ENCODE peak calls at places on chromosomes 2 and 18, in six cellular contexts. Q is CD4-positive, alpha-beta T cell; U is heart right ventricle; Y is right lobe of liver; K is MM.1S; G is DND-41. O is an unnamed sample.
A peak's percentile ranks its signal among the peaks of the same experiment; 100 is the strongest.

GRCh38 chr2:195202163-195202845 is 454.7 kb upstream of the SLC39A10 start:
- DNase-seq in Q (no peak), U (no peak), Y (no peak), K (no peak), G (peak; percentile 67), O (no peak)

GRCh38 chr2:180583441-180584140 is 396.8 kb upstream of the UBE2E3 start:
- DNase-seq in Q (no peak), U (no peak), Y (no peak), K (no peak), G (no peak), O (no peak)

GRCh38 chr18:57776767-57777166 is 26.3 kb downstream of the ATP8B1 start:
- DNase-seq in Q (no peak), U (no peak), Y (no peak), K (no peak), G (no peak), O (no peak)

GRCh38 chr18:13801260-13801601 is 22.7 kb upstream of the MC5R start:
- DNase-seq in Q (no peak), U (no peak), Y (no peak), K (no peak), G (no peak), O (no peak)

GRCh38 chr2:227451655-227451992 is 20.3 kb upstream of the AGFG1 start:
- DNase-seq in Q (no peak), U (no peak), Y (no peak), K (no peak), G (no peak), O (no peak)

GRCh38 chr18:52087140-52087539 is 252.9 kb upstream of the DCC start:
- DNase-seq in Q (no peak), U (no peak), Y (no peak), K (no peak), G (no peak), O (no peak)

GRCh38 chr2:213086566-213086965 is 64.8 kb downstream of the IKZF2 start:
- DNase-seq in Q (no peak), U (no peak), Y (no peak), K (no peak), G (no peak), O (no peak)

GRCh38 chr2:147398301-147398700 is 446.5 kb upstream of the ACVR2A start:
- DNase-seq in Q (no peak), U (no peak), Y (no peak), K (no peak), G (no peak), O (no peak)

GRCh38 chr2:10987439-10987838 is 75.7 kb downstream of the KCNF1 start:
- DNase-seq in Q (no peak), U (no peak), Y (no peak), K (no peak), G (no peak), O (no peak)

GRCh38 chr2:47724221-47724981 is 58.5 kb upstream of the MSH6 start:
- DNase-seq in Q (no peak), U (no peak), Y (no peak), K (no peak), G (no peak), O (peak; percentile 82)

GRCh38 chr2:237723613-237724012 is 75.0 kb upstream of the RBM44 start:
- DNase-seq in Q (no peak), U (no peak), Y (no peak), K (peak; percentile 55), G (peak; percentile 60), O (no peak)

DNA sequence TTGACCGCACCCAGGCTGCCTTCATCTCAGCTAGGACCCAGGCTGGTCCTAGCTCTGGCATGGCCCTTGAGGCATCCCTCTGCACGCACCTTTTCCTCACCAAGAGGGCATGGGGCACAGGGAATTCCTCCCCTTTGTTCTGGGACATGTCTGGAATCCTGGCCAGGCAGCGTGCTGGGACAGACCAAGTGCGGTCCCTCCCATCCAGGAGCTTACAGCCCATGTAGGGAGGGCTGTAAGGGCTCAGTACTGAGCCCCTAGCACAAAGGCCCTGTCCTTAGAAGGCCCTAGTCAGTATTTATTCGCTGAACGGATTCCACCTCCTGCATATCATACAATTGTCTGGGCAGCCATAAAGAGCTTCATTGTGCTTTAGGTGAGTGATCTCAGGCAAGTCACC is 3.0 kb downstream of the TMEM37 start:
- DNase-seq in Q (no peak), U (no peak), Y (no peak), K (no peak), G (no peak), O (no peak)
- TF ChIP-seq CTCF in Q (no peak), U (no peak), Y (no peak), K (no peak), G (no peak), O (no peak)

DNA sequence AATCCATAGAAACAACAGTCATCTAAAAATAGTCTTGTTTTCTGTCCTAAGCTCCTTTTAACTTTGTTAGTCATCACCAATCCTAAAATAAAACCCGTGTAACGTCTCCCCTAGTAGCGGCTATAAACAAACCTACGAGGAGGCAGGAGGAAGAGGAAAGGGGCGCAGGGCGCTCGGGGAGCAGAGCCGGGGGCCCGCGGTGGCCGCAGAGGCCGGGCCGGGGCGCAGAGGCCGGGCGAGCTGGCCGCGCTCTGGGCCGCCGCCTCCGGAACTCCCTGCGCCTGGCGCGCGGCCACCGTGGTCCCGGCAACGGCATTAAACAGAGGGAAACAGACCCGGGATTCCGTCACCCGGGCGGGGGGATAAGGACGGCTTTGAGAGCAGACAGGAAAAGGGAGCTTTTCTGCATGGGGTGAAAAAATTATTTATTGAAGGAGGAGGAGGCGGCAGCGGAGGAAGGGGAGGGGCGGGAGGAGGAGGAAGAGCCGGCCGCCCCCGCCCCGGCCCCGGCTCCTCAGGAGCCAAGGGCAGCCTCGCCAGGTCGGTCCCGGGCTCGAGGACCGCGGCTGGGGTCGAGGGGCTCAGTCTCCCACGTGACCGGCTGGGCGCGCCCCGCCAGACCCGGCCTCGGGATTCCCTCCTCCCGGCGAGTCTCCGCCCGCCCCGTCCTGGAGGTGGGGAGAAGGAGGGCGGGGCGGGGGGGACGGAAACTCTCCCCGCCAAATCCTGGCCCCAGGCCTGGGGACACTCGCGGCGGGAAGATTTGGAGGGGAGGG is 1.9 kb upstream of the NFATC1 start:
- DNase-seq in Q (no peak), U (peak; percentile 97), Y (peak; percentile 88), K (no peak), G (peak; percentile 46), O (peak; percentile 41)
- H3K27me3 ChIP-seq in Q (no peaks in the 10 kb centered on the region), U (no peaks in the 10 kb centered on the region), Y (peaks cover 2% of the 10 kb centered on the region), K (peaks cover 4% of the 10 kb centered on the region), G (peaks cover 17% of the 10 kb centered on the region), O (peaks cover 64% of the 10 kb centered on the region)

GRCh38 chr2:150219861-150220260 is 267.6 kb downstream of the RND3 start:
- DNase-seq in Q (no peak), U (no peak), Y (no peak), K (no peak), G (no peak), O (no peak)

GRCh38 chr2:150225030-150225429 is 262.4 kb downstream of the RND3 start:
- DNase-seq in Q (no peak), U (no peak), Y (no peak), K (no peak), G (no peak), O (no peak)

GRCh38 chr2:150224321-150224720 is 263.1 kb downstream of the RND3 start:
- DNase-seq in Q (no peak), U (no peak), Y (no peak), K (no peak), G (no peak), O (no peak)

GRCh38 chr2:150222317-150222716 is 265.1 kb downstream of the RND3 start:
- DNase-seq in Q (no peak), U (no peak), Y (no peak), K (no peak), G (no peak), O (no peak)
- TF ChIP-seq CTCF in Q (no peak), U (no peak), Y (no peak), K (no peak), G (no peak), O (no peak)

DNA sequence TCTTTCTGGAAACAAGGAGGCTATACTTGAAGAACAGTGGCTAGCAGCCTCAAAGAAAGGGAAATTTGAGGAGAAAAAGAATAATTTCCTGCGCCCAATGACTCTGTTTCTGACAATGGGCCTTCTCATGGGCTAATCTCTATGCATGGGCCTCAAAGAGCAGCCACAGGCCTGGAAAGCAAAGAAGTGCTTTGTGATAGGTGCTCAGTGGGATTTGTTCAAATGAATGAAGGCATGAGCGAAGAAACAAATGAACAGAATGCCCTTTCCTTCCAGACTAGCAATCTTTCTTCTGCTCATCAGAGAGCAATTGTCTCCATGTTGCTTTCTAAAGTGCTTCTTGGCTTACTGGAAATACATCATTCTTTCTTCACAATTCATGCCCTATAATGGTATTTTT is 253.0 kb downstream of the MTX2 start:
- DNase-seq in Q (no peak), U (no peak), Y (no peak), K (no peak), G (no peak), O (no peak)
- H3K27me3 ChIP-seq in Q (no peaks in the 10 kb centered on the region), U (no peaks in the 10 kb centered on the region), Y (no peaks in the 10 kb centered on the region), K (no peaks in the 10 kb centered on the region), G (no peaks in the 10 kb centered on the region), O (no peaks in the 10 kb centered on the region)

DNA sequence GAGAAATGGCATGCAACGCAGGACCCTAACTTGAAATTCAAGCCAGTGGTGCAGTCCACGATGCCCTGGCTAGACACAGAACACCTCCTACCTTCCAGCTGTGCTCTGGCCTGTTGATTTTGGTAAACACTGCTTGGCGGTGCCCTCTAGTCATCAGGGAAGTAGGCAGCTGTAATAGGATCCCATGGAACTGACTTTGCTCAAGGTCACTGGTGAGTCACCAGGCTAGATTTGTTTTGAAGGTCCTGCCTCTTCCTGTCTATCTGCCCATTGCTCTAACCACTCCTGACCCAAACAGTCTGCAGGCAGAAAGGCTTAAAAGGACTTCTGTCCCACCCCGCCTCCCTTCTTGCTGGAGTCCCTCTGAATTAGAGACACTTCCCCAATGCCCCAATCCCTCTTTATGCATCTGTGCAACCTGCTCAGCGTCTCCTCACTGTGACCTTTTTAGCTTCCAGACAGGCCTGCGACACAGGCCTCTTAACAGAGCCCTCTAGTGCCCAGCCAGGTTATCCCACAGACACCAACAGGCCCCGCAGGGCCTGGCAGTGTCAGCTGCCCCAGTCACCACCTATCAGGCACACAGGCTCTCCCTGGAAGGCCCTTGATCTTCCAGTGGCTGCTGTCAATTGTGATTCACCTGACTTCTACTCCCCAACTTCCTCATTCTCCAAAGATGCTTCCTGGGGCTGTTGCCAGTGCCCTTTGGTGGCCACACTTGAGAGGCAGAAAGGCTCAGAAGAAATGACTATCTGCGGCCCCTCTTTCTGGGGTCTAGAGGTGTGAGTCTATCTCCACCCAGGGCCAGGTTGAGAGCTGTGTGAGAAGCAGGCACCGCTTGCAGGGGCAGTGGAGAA is 5.2 kb downstream of the TMEM127 start:
- DNase-seq in Q (no peak), U (peak; percentile 74), Y (peak; percentile 64), K (peak; percentile 85), G (peak; percentile 34), O (peak; percentile 74)
- TF ChIP-seq CTCF in Q (no peak), U (peak; percentile 35), Y (peak; percentile 27), K (peak; percentile 79), G (peak; percentile 33), O (peak; percentile 56)

DNA sequence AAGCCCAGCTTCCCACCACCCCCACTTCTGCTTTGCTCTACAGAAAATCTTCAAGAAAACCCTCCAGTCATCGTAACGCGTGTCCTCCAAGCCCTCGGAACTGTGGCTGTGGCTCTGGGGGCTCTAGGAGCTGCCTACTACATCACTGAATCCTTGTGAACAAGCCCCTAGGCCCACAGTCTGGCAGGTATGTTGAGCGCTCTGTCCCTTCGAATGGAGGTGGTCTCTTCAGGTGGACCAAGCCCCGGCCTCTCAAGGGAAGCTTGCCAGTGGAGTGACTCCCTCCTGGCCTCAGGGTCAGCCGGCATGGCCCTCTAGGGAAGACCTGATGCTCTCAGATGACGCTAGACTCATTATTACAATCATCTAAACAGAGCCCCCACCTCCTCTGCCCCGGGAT is 6.7 kb downstream of the SPATA3 start:
- DNase-seq in Q (no peak), U (no peak), Y (no peak), K (no peak), G (no peak), O (no peak)
- H3K27me3 ChIP-seq in Q (peaks cover 26% of the 10 kb centered on the region), U (no peaks in the 10 kb centered on the region), Y (no peaks in the 10 kb centered on the region), K (no peaks in the 10 kb centered on the region), G (no peaks in the 10 kb centered on the region), O (peaks cover 14% of the 10 kb centered on the region)

O was measured in kidney epithelial cell.